ENCODE peak calls at places on chromosomes 1 and 21, in six cellular contexts. One of them, this sample, is unnamed. For H3K4me1, the result is how much of the 10 kb centered on the place peaks cover.

GRCh38 chr1:1109743-1110142 is 6.1 kb downstream of the C1orf159 start:
- DNase-seq in SK-N-SH: no peak
- DNase-seq in GM23248: no peak
- DNase-seq in MM.1S: no peak
- DNase-seq in HCT116: no peak
- DNase-seq in neural progenitor cell: no peak
- DNase-seq in this sample: peak

GRCh38 chr1:56453016-56453721 is 126.2 kb downstream of the PLPP3 start:
- DNase-seq in MM.1S: no peak
- DNase-seq in GM23248: no peak
- DNase-seq in HCT116: no peak
- DNase-seq in neural progenitor cell: no peak
- DNase-seq in SK-N-SH: peak
- DNase-seq in this sample: no peak

GRCh38 chr1:205248793-205249601 is 21.3 kb downstream of the TMCC2 start:
- DNase-seq in neural progenitor cell: no peak
- DNase-seq in MM.1S: no peak
- DNase-seq in HCT116: no peak
- DNase-seq in SK-N-SH: peak
- DNase-seq in GM23248: no peak
- DNase-seq in this sample: no peak

GRCh38 chr1:155909894-155910293 is 1.3 kb downstream of the RIT1 start:
- DNase-seq in GM23248: peak
- DNase-seq in SK-N-SH: no peak
- DNase-seq in MM.1S: no peak
- DNase-seq in HCT116: no peak
- DNase-seq in neural progenitor cell: no peak
- DNase-seq in this sample: peak

GRCh38 chr21:25895565-25896205 is 160.9 kb downstream of the GABPA start:
- DNase-seq in MM.1S: peak
- DNase-seq in SK-N-SH: peak
- DNase-seq in neural progenitor cell: peak
- DNase-seq in GM23248: peak
- DNase-seq in HCT116: no peak
- DNase-seq in this sample: peak

GRCh38 chr1:184524248-184524647 is 137.4 kb downstream of the C1orf21 start:
- DNase-seq in SK-N-SH: no peak
- DNase-seq in HCT116: no peak
- DNase-seq in GM23248: peak
- DNase-seq in MM.1S: no peak
- DNase-seq in neural progenitor cell: no peak
- DNase-seq in this sample: no peak

GRCh38 chr1:151055581-151055980 is 3.8 kb downstream of the CDC42SE1 start:
- DNase-seq in neural progenitor cell: no peak
- DNase-seq in GM23248: no peak
- DNase-seq in SK-N-SH: no peak
- DNase-seq in HCT116: no peak
- DNase-seq in MM.1S: no peak
- DNase-seq in this sample: no peak

GRCh38 chr1:85275701-85276289 is 637 bp downstream of the BCL10 start:
- DNase-seq in HCT116: peak
- DNase-seq in GM23248: peak
- DNase-seq in neural progenitor cell: no peak
- DNase-seq in SK-N-SH: no peak
- DNase-seq in MM.1S: peak
- DNase-seq in this sample: no peak

GRCh38 chr1:165476776-165477175 is 31.9 kb upstream of the RXRG start:
- DNase-seq in neural progenitor cell: no peak
- DNase-seq in MM.1S: no peak
- DNase-seq in HCT116: no peak
- DNase-seq in GM23248: no peak
- DNase-seq in SK-N-SH: no peak
- DNase-seq in this sample: no peak

GRCh38 chr1:1356796-1357401 is 1.5 kb downstream of the MXRA8 start:
- DNase-seq in MM.1S: no peak
- DNase-seq in neural progenitor cell: peak
- DNase-seq in HCT116: no peak
- DNase-seq in GM23248: peak
- DNase-seq in SK-N-SH: no peak
- DNase-seq in this sample: no peak

GRCh38 chr1:151661728-151662127 is 49.9 kb downstream of the SNX27 start:
- DNase-seq in HCT116: no peak
- DNase-seq in MM.1S: no peak
- DNase-seq in SK-N-SH: no peak
- DNase-seq in GM23248: no peak
- DNase-seq in neural progenitor cell: no peak
- DNase-seq in this sample: no peak

GRCh38 chr1:230270940-230271325 is 155.2 kb downstream of the PGBD5 start:
- DNase-seq in GM23248: no peak
- DNase-seq in SK-N-SH: peak
- DNase-seq in MM.1S: no peak
- DNase-seq in neural progenitor cell: no peak
- DNase-seq in HCT116: no peak
- DNase-seq in this sample: no peak

GRCh38 chr1:2547210-2548067 is 8.7 kb upstream of the TNFRSF14 start:
- DNase-seq in GM23248: peak
- DNase-seq in MM.1S: peak
- DNase-seq in HCT116: no peak
- DNase-seq in SK-N-SH: no peak
- DNase-seq in neural progenitor cell: peak
- DNase-seq in this sample: peak

GRCh38 chr1:4655674-4656532 is 1.5 kb downstream of the AJAP1 start:
- DNase-seq in MM.1S: no peak
- DNase-seq in neural progenitor cell: peak
- DNase-seq in SK-N-SH: peak
- DNase-seq in HCT116: no peak
- DNase-seq in GM23248: peak
- DNase-seq in this sample: peak

GRCh38 chr1:164382384-164382783 is 176.6 kb upstream of the PBX1 start:
- DNase-seq in GM23248: no peak
- DNase-seq in SK-N-SH: no peak
- DNase-seq in HCT116: no peak
- DNase-seq in MM.1S: no peak
- DNase-seq in neural progenitor cell: no peak
- DNase-seq in this sample: no peak

GRCh38 chr1:213127074-213127473 is 76.0 kb downstream of the RPS6KC1 start:
- DNase-seq in SK-N-SH: no peak
- DNase-seq in MM.1S: no peak
- DNase-seq in neural progenitor cell: no peak
- DNase-seq in HCT116: no peak
- DNase-seq in GM23248: peak
- DNase-seq in this sample: peak

GRCh38 chr1:207670192-207670591 is 25.3 kb downstream of the CR1L start:
- DNase-seq in SK-N-SH: no peak
- DNase-seq in neural progenitor cell: no peak
- DNase-seq in MM.1S: peak
- DNase-seq in GM23248: no peak
- DNase-seq in HCT116: no peak
- DNase-seq in this sample: no peak

GRCh38 chr1:207321790-207322530 is 482 bp downstream of the CD55 start:
- DNase-seq in GM23248: peak
- DNase-seq in neural progenitor cell: no peak
- DNase-seq in HCT116: no peak
- DNase-seq in SK-N-SH: no peak
- DNase-seq in MM.1S: peak
- DNase-seq in this sample: peak

GRCh38 chr1:160797861-160798273 is 1.9 kb downstream of the LY9 start:
- DNase-seq in MM.1S: peak
- DNase-seq in SK-N-SH: no peak
- DNase-seq in GM23248: no peak
- DNase-seq in neural progenitor cell: no peak
- DNase-seq in HCT116: no peak
- DNase-seq in this sample: peak
- H3K9ac ChIP-seq in MM.1S: no peak
- H3K9ac ChIP-seq in SK-N-SH: no peak
- H3K9ac ChIP-seq in GM23248: no peak
- H3K9ac ChIP-seq in neural progenitor cell: no peak
- H3K9ac ChIP-seq in HCT116: no peak
- H3K9ac ChIP-seq in this sample: no peak

GRCh38 chr1:233972951-233973635 is 68.6 kb downstream of the SLC35F3 start:
- DNase-seq in neural progenitor cell: no peak
- DNase-seq in HCT116: peak
- DNase-seq in MM.1S: no peak
- DNase-seq in GM23248: no peak
- DNase-seq in SK-N-SH: peak
- DNase-seq in this sample: peak

GRCh38 chr1:233981042-233981670 is 76.7 kb downstream of the SLC35F3 start:
- DNase-seq in GM23248: no peak
- DNase-seq in SK-N-SH: no peak
- DNase-seq in neural progenitor cell: no peak
- DNase-seq in MM.1S: no peak
- DNase-seq in HCT116: no peak
- DNase-seq in this sample: no peak

GRCh38 chr1:233971753-233972152 is 67.3 kb downstream of the SLC35F3 start:
- DNase-seq in GM23248: no peak
- DNase-seq in neural progenitor cell: no peak
- DNase-seq in MM.1S: no peak
- DNase-seq in SK-N-SH: no peak
- DNase-seq in HCT116: no peak
- DNase-seq in this sample: no peak

GRCh38 chr1:233972563-233972950 is 68.1 kb downstream of the SLC35F3 start:
- DNase-seq in MM.1S: no peak
- DNase-seq in GM23248: no peak
- DNase-seq in SK-N-SH: no peak
- DNase-seq in neural progenitor cell: no peak
- DNase-seq in HCT116: no peak
- DNase-seq in this sample: peak

DNA sequence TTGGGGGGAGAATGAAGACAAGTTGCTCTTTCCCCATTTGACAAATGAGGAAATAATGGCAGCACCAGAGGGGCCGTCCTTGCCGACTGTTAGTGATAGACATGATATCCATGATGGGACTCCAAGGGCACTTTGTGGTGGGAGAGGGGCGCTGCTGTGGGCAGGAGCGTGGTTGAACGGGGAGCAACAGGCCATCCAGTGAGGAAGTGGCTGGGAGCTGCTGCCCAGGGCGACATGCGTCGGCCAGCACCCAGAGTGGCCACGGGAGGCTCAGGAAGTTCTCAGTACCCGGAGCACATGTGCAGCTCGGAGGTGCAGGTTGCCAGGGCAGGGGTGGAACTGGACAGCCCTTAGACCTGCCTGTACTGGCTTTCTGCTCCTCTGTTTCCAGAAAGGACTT is 71.0 kb downstream of the SLC35F3 start:
- DNase-seq in GM23248: no peak
- DNase-seq in MM.1S: no peak
- DNase-seq in SK-N-SH: no peak
- DNase-seq in neural progenitor cell: no peak
- DNase-seq in HCT116: no peak
- DNase-seq in this sample: no peak
- TF ChIP-seq EZH2phosphoT487 in GM23248: no peak
- TF ChIP-seq EZH2phosphoT487 in MM.1S: no peak
- TF ChIP-seq EZH2phosphoT487 in SK-N-SH: no peak
- TF ChIP-seq EZH2phosphoT487 in neural progenitor cell: no peak
- TF ChIP-seq EZH2phosphoT487 in HCT116: no peak
- TF ChIP-seq EZH2phosphoT487 in this sample: no peak

GRCh38 chr1:30822006-30822405 is 64.4 kb upstream of the LAPTM5 start:
- DNase-seq in neural progenitor cell: no peak
- DNase-seq in HCT116: no peak
- DNase-seq in GM23248: no peak
- DNase-seq in MM.1S: no peak
- DNase-seq in SK-N-SH: no peak
- DNase-seq in this sample: no peak

GRCh38 chr1:30824736-30825429 is 67.3 kb upstream of the LAPTM5 start:
- DNase-seq in SK-N-SH: no peak
- DNase-seq in HCT116: no peak
- DNase-seq in MM.1S: no peak
- DNase-seq in neural progenitor cell: no peak
- DNase-seq in GM23248: no peak
- DNase-seq in this sample: no peak

GRCh38 chr1:30823627-30823968 is 66.0 kb upstream of the LAPTM5 start:
- DNase-seq in MM.1S: no peak
- DNase-seq in neural progenitor cell: no peak
- DNase-seq in HCT116: no peak
- DNase-seq in GM23248: no peak
- DNase-seq in SK-N-SH: no peak
- DNase-seq in this sample: peak

GRCh38 chr1:30822966-30823581 is 65.5 kb upstream of the LAPTM5 start:
- DNase-seq in MM.1S: no peak
- DNase-seq in SK-N-SH: no peak
- DNase-seq in GM23248: peak
- DNase-seq in HCT116: no peak
- DNase-seq in neural progenitor cell: no peak
- DNase-seq in this sample: peak

GRCh38 chr1:30823969-30824735 is 66.6 kb upstream of the LAPTM5 start:
- DNase-seq in GM23248: peak
- DNase-seq in MM.1S: peak
- DNase-seq in neural progenitor cell: peak
- DNase-seq in HCT116: peak
- DNase-seq in SK-N-SH: peak
- DNase-seq in this sample: peak
- H3K4me1 ChIP-seq in GM23248: under half
- H3K4me1 ChIP-seq in MM.1S: under half
- H3K4me1 ChIP-seq in neural progenitor cell: under half
- H3K4me1 ChIP-seq in HCT116: under half
- H3K4me1 ChIP-seq in SK-N-SH: under half
- H3K4me1 ChIP-seq in this sample: under half

GRCh38 chr1:19828546-19828945 is 13.5 kb upstream of the RNF186 start:
- DNase-seq in GM23248: peak
- DNase-seq in MM.1S: no peak
- DNase-seq in HCT116: no peak
- DNase-seq in neural progenitor cell: no peak
- DNase-seq in SK-N-SH: no peak
- DNase-seq in this sample: peak
- H3K9ac ChIP-seq in GM23248: no peak
- H3K9ac ChIP-seq in MM.1S: no peak
- H3K9ac ChIP-seq in HCT116: no peak
- H3K9ac ChIP-seq in neural progenitor cell: no peak
- H3K9ac ChIP-seq in SK-N-SH: no peak
- H3K9ac ChIP-seq in this sample: no peak

DNA sequence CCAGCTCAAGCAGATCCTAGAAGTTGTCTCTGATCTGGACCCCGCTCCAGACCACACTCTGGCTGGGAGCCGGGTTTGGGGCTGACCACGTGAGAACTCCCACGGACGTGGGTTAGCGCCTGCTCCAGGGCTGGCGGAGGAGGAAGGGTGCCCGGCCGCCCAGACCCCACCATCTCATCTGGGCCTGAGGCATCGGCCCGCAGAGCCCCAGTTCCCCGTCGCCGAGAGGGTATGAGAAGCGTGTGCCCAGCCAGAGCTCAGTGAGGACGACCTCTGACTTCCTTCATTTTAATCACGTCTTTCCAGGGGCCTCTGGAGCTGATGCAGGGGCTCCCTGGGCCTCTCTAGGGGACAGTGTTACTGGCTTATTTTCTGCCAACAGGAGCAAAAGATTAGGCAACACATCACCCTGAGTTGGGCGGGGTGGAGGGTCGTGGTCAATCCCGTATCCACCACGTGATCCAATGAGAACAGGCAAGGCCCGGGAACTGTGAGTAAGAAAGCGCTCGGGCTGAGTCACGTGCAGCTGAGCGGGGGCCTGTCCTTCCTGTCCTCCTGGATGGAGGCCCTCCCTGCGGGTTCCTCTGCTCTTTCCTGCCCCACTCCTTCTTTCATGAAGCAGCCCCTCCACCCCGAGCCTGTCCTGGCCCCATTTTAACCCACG is 81.1 kb downstream of the SIK1 start:
- DNase-seq in GM23248: peak
- DNase-seq in neural progenitor cell: no peak
- DNase-seq in SK-N-SH: no peak
- DNase-seq in MM.1S: no peak
- DNase-seq in HCT116: no peak
- DNase-seq in this sample: peak
- TF ChIP-seq EZH2phosphoT487 in GM23248: no peak
- TF ChIP-seq EZH2phosphoT487 in neural progenitor cell: no peak
- TF ChIP-seq EZH2phosphoT487 in SK-N-SH: no peak
- TF ChIP-seq EZH2phosphoT487 in MM.1S: no peak
- TF ChIP-seq EZH2phosphoT487 in HCT116: no peak
- TF ChIP-seq EZH2phosphoT487 in this sample: no peak

GRCh38 chr1:226125831-226126230 is 60.7 kb downstream of the ACBD3 start:
- DNase-seq in HCT116: no peak
- DNase-seq in MM.1S: no peak
- DNase-seq in SK-N-SH: peak
- DNase-seq in neural progenitor cell: no peak
- DNase-seq in GM23248: no peak
- DNase-seq in this sample: no peak
- H3K4me1 ChIP-seq in HCT116: half or more
- H3K4me1 ChIP-seq in MM.1S: half or more
- H3K4me1 ChIP-seq in SK-N-SH: under half
- H3K4me1 ChIP-seq in neural progenitor cell: under half
- H3K4me1 ChIP-seq in GM23248: under half
- H3K4me1 ChIP-seq in this sample: half or more

This sample was measured in PC-3.